ENCODE peak calls at places on chromosomes 4 and X, in four cellular contexts. L, N, E and K are unnamed samples.

GRCh38 chr4:53432528-53433424 is 55.3 kb downstream of the FIP1L1 start:
- DNase-seq in L (no peak), N (no peak), E (no peak), K (no peak)

GRCh38 chr4:184007891-184008290 is 102.8 kb downstream of the STOX2 start:
- DNase-seq in L (peak), N (no peak), E (no peak), K (no peak)

GRCh38 chr4:138186264-138186663 is 55.9 kb downstream of the SLC7A11 start:
- DNase-seq in L (no peak), N (no peak), E (no peak), K (no peak)

GRCh38 chrX:48945517-48946348 is 11.7 kb downstream of the OTUD5 start:
- DNase-seq in L (peak), N (no peak), E (no peak), K (no peak)

GRCh38 chrX:19789782-19790181 is 97.6 kb downstream of the SH3KBP1 start:
- DNase-seq in L (no peak), N (no peak), E (no peak), K (no peak)

GRCh38 chrX:140918398-140919043 is 83.9 kb upstream of the SPANXB1 start:
- DNase-seq in L (peak), N (no peak), E (peak), K (peak)

GRCh38 chr4:45477311-45477733 is 646.5 kb downstream of the GABRG1 start:
- DNase-seq in L (no peak), N (no peak), E (no peak), K (no peak)

GRCh38 chrX:74450803-74451449 is 29.6 kb downstream of the SLC16A2 start:
- DNase-seq in L (peak), N (peak), E (peak), K (peak)

GRCh38 chr4:155566241-155566823 is 100.3 kb upstream of the GUCY1A1 start:
- DNase-seq in L (peak), N (no peak), E (no peak), K (peak)

GRCh38 chrX:150898343-150899190 is at the start of gene CD99L2:
- DNase-seq in L (peak), N (no peak), E (peak), K (peak)

GRCh38 chr4:153038493-153039311 is 102.6 kb downstream of the FHDC1 start:
- DNase-seq in L (no peak), N (no peak), E (no peak), K (no peak)

GRCh38 chr4:123477804-123478209 is 81.2 kb downstream of the SPRY1 start:
- DNase-seq in L (no peak), N (peak), E (no peak), K (no peak)

GRCh38 chrX:356385-357034 is 30.2 kb downstream of the PPP2R3B start:
- DNase-seq in L (no peak), N (peak), E (peak), K (no peak)

GRCh38 chr4:176425035-176425434 is 105.3 kb downstream of the SPCS3 start:
- DNase-seq in L (peak), N (no peak), E (no peak), K (no peak)

GRCh38 chr4:139011220-139011950 is 4.2 kb upstream of the NOCT start:
- DNase-seq in L (no peak), N (no peak), E (no peak), K (no peak)

GRCh38 chr4:165726831-165727230 is 146.2 kb upstream of the TLL1 start:
- DNase-seq in L (peak), N (no peak), E (no peak), K (no peak)

GRCh38 chrX:23372220-23372902 is 37.7 kb downstream of the PTCHD1 start:
- DNase-seq in L (no peak), N (no peak), E (no peak), K (no peak)

GRCh38 chr4:126859314-126859713 is 773.4 kb upstream of the INTU start:
- DNase-seq in L (no peak), N (no peak), E (no peak), K (no peak)

GRCh38 chr4:55393461-55394320 is 2.1 kb upstream of the TMEM165 start:
- DNase-seq in L (no peak), N (no peak), E (no peak), K (no peak)

GRCh38 chr4:55395529-55396304 is at the start of gene TMEM165:
- DNase-seq in L (peak), N (no peak), E (peak), K (no peak)

GRCh38 chr4:55397024-55397520 is 1.3 kb downstream of the TMEM165 start:
- DNase-seq in L (peak), N (no peak), E (no peak), K (no peak)

GRCh38 chr4:55396305-55397023 is 707 bp downstream of the TMEM165 start:
- DNase-seq in L (peak), N (no peak), E (no peak), K (no peak)

DNA sequence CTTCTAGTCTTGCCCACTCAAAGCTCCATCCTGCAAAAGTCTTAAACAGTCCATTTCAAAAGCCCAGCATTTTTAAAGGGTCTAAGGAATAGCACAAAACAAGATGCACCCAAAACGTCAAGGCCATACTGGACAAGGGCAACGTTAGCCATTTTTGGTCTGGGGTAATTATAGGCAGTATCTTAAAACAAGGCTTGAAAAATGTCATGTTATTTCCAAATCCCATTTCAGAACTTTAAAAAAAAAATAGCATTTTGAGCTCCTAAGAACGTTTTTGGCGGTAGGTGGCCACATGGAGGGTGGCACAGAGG is 584 bp upstream of the TMEM165 start:
- DNase-seq in L (no peak), N (no peak), E (no peak), K (no peak)
- TF ChIP-seq CTCF in L (no peak), N (no peak), E (peak), K (peak)

GRCh38 chr4:137069473-137069872 is 462.8 kb downstream of the PCDH18 start:
- DNase-seq in L (no peak), N (no peak), E (no peak), K (no peak)
- TF ChIP-seq CTCF in L (no peak), N (no peak), E (peak), K (no peak)

DNA sequence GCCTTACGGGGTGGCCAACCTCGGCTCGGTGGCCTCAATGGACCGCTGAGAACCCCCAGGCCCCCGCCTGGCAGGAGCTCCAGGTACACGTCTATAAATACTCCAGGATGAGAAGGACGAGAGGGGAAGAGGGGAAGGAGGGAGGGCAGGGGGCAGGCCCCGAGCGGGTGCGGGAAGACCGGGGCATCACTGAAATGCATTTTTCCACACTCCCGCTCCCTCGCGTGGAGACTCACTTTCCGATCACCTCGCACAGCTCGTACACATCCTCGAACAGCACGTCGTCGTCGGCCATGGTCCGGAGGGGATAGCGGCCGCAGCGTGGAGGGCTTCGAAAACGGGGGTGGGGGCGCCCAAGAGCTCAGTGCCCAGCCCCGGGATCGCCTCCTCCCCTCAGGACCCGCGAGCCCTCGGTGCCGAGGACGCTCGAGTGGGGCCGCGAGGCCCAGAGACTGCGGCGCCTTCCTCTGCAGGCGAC is 621 bp downstream of the CASK start:
- DNase-seq in L (peak), N (no peak), E (no peak), K (no peak)
- TF ChIP-seq CTCF in L (no peak), N (peak), E (no peak), K (peak)

DNA sequence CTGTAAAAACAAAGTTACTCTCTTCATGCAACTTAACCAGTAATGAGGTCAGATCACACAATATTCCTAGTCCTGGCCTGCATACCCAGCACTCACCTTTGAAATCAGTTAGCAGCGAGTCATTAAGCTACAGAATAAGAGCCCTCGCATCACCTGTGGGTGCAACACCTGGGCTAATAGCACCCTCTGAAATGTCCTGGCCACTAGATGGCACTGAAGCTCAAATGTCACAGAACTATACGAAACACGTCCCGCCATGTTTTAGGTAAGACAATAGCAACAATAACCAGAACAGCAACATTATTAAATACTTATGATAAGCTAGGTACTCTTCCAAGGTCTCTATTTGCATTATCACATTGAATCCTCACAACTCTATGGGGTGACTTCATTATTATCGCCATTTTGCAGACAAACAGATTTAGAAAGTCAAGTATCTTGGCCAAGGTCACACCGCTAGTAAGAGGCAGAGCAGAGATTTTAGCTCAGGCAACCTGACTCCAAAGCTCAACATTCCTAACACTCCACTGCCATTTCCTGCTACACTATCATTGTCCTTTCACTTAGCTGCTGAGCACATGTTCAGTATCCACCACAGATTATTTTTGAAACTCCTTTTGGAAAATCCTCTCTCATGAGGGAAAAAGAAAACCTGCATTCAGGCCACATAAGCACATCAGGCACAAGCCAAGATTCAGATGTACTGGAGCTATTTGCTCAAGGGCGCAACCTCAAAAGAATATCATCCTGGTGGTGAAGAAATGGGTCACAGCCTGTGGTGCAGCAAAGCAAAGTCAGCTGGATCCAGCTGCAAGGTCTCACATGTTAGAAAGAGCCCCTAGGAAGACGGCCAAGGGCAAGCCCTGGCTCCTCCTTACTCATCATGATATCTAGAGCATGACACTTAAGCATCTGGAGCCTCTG is 59.5 kb upstream of the KDR start:
- DNase-seq in L (no peak), N (peak), E (no peak), K (no peak)
- TF ChIP-seq CTCF in L (peak), N (no peak), E (no peak), K (no peak)